ENCODE peak calls at places on chromosomes 3 and 15, in five cellular contexts. M is dorsolateral prefrontal cortex, A is astrocyte of the cerebellum, U is esophagus muscularis mucosa, F is B cell. X is an unnamed sample.
A peak's percentile ranks its signal among the peaks of the same experiment; 100 is the strongest.

GRCh38 chr3:155560594-155560993 is 184.3 kb downstream of the PLCH1 start:
- DNase-seq in M (no peak), A (no peak), U (no peak), F (no peak), X (no peak)

GRCh38 chr3:117628896-117629295 is 919.3 kb downstream of the TUSC7 start:
- DNase-seq in M (no peak), A (peak; percentile 85), U (no peak), F (no peak), X (no peak)

GRCh38 chr15:65731926-65732325 is 60.2 kb downstream of the DENND4A start:
- DNase-seq in M (no peak), A (no peak), U (no peak), F (no peak), X (no peak)

GRCh38 chr3:113496924-113497323 is 18.0 kb downstream of the SPICE1 start:
- DNase-seq in M (no peak), A (peak; percentile 27), U (no peak), F (no peak), X (no peak)

GRCh38 chr3:32310336-32310735 is 71.9 kb downstream of the CMTM8 start:
- DNase-seq in M (no peak), A (no peak), U (no peak), F (no peak), X (no peak)

GRCh38 chr3:63762180-63762579 is 56.9 kb upstream of the C3orf49 start:
- DNase-seq in M (no peak), A (no peak), U (no peak), F (no peak), X (no peak)

GRCh38 chr15:76057332-76058000 is 2.3 kb upstream of the TMEM266 start:
- DNase-seq in M (no peak), A (no peak), U (no peak), F (peak; percentile 48), X (no peak)

GRCh38 chr15:75225951-75226732 is 24.5 kb downstream of the C15orf39 start:
- DNase-seq in M (no peak), A (no peak), U (no peak), F (no peak), X (no peak)

GRCh38 chr15:38600241-38600640 is 35.6 kb upstream of the RASGRP1 start:
- DNase-seq in M (no peak), A (no peak), U (no peak), F (no peak), X (no peak)

GRCh38 chr3:112470791-112471190 is 28.5 kb downstream of the BTLA start:
- DNase-seq in M (no peak), A (peak; percentile 49), U (no peak), F (no peak), X (no peak)

GRCh38 chr15:29018406-29018805 is 132.6 kb downstream of the APBA2 start:
- DNase-seq in M (no peak), A (no peak), U (no peak), F (no peak), X (no peak)

GRCh38 chr3:129576514-129577345 is 29.7 kb downstream of the PLXND1 start:
- DNase-seq in M (no peak), A (no peak), U (no peak), F (peak; percentile 92), X (no peak)

GRCh38 chr3:127844326-127844942 is 22.1 kb upstream of the MGLL start:
- DNase-seq in M (no peak), A (no peak), U (no peak), F (no peak), X (no peak)

GRCh38 chr15:80568298-80568697 is 126.8 kb upstream of the ABHD17C start:
- DNase-seq in M (no peak), A (peak; percentile 56), U (no peak), F (no peak), X (no peak)

GRCh38 chr3:24370352-24370751 is 124.3 kb downstream of the THRB start:
- DNase-seq in M (no peak), A (no peak), U (no peak), F (no peak), X (no peak)

GRCh38 chr15:48520376-48521155 is 124.9 kb downstream of the FBN1 start:
- DNase-seq in M (no peak), A (no peak), U (no peak), F (no peak), X (no peak)

GRCh38 chr3:153038779-153039178 is 123.2 kb upstream of the RAP2B start:
- DNase-seq in M (no peak), A (no peak), U (peak; percentile 83), F (no peak), X (no peak)

GRCh38 chr3:12750658-12751071 is 8.4 kb downstream of the TMEM40 start:
- DNase-seq in M (no peak), A (peak; percentile 88), U (no peak), F (no peak), X (no peak)

GRCh38 chr3:187919018-187919417 is 173.8 kb upstream of the BCL6 start:
- DNase-seq in M (no peak), A (no peak), U (no peak), F (peak; percentile 74), X (no peak)

GRCh38 chr3:131840151-131840797 is 194.5 kb downstream of the CPNE4 start:
- DNase-seq in M (no peak), A (no peak), U (no peak), F (no peak), X (no peak)

GRCh38 chr3:188904670-188905069 is 267.1 kb upstream of the TPRG1 start:
- DNase-seq in M (no peak), A (no peak), U (no peak), F (no peak), X (no peak)

GRCh38 chr3:111591555-111591954 is 3.6 kb downstream of the ZBED2 start:
- DNase-seq in M (no peak), A (no peak), U (peak; percentile 80), F (no peak), X (no peak)

GRCh38 chr3:24812116-24812515 is 317.5 kb upstream of the THRB start:
- DNase-seq in M (no peak), A (no peak), U (no peak), F (no peak), X (no peak)

GRCh38 chr3:170907519-170908234 is 760 bp downstream of the EIF5A2 start:
- DNase-seq in M (no peak), A (no peak), U (no peak), F (no peak), X (no peak)

GRCh38 chr3:146845361-146845760 is 240.2 kb upstream of the PLSCR5 start:
- DNase-seq in M (no peak), A (no peak), U (no peak), F (no peak), X (no peak)
- TF ChIP-seq CTCF in M (no peak), A (no peak), U (no peak), F (no peak), X (no peak)

DNA sequence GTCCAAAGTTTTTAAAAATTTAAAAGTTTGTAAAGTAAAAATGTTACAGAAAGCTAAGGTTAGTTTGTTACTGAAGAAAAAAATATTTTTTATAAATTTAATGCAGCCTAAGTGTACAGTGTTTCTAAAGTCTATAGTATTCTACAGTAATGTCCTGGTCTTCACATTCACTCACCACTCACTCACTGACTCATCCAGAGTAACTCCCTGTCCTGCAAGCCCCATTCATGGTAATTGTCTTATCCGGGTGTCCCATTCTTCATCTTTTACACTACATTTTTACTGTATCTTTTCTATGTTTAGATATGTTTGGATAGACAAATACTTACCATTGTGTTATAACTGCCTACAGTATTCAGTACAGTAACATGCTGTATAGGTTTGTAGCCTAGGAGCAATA is 36.7 kb upstream of the ATP10A start:
- DNase-seq in M (no peak), A (no peak), U (no peak), F (no peak), X (no peak)
- TF ChIP-seq CTCF in M (no peak), A (no peak), U (no peak), F (no peak), X (no peak)

GRCh38 chr3:8911781-8912180 is 51.5 kb downstream of the RAD18 start:
- DNase-seq in M (no peak), A (no peak), U (no peak), F (no peak), X (no peak)
- TF ChIP-seq CTCF in M (no peak), A (no peak), U (no peak), F (no peak), X (no peak)

DNA sequence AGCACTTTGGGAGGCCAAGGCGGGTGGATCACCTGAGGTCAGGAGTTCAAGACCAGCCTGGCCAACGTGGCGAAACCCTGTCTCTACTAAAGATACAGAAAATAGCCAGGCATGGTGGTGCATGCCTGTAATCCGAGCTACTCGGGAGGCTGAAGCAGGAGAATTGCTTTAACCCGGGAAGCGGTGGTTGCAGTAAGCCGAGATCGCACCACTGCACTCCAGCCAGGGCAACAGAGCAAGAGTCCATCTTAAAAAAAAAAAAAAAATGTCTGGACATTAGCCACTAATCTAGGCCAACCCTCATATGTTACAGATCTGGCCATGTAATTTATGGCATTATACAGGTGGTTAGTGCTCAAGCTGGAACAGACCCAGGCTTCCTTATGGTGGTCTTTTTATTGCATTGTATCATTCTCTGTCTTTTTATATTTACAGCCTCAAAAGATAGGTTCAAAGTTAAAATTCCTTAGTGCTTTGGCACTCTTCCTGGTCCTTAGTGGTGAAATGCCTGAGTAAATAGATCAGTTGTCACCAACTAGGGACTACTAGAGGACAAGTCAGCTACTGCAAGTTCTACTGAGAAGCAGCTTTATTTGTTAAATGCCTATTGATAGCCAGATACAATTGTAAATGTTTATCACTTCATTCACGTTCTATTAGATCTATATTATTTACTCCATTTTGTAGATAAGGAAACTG is 16.0 kb downstream of the STARD9 start:
- DNase-seq in M (no peak), A (peak; percentile 49), U (no peak), F (no peak), X (no peak)
- TF ChIP-seq CTCF in M (peak; percentile 56), A (peak; percentile 36), U (peak; percentile 44), F (peak; percentile 23), X (no peak)

GRCh38 chr3:186189492-186189891 is 80.6 kb upstream of the ETV5 start:
- DNase-seq in M (no peak), A (no peak), U (no peak), F (no peak), X (no peak)
- TF ChIP-seq CTCF in M (no peak), A (no peak), U (no peak), F (no peak), X (no peak)

GRCh38 chr15:78795043-78795442 is 16.2 kb downstream of the ADAMTS7 start:
- DNase-seq in M (no peak), A (no peak), U (no peak), F (no peak), X (no peak)

GRCh38 chr15:78790027-78790426 is 21.2 kb downstream of the ADAMTS7 start:
- DNase-seq in M (no peak), A (no peak), U (no peak), F (no peak), X (no peak)

GRCh38 chr15:78788261-78788660 is 23.0 kb downstream of the ADAMTS7 start:
- DNase-seq in M (no peak), A (no peak), U (no peak), F (no peak), X (no peak)

GRCh38 chr15:78789615-78790014 is 21.6 kb downstream of the ADAMTS7 start:
- DNase-seq in M (no peak), A (no peak), U (no peak), F (no peak), X (no peak)

DNA sequence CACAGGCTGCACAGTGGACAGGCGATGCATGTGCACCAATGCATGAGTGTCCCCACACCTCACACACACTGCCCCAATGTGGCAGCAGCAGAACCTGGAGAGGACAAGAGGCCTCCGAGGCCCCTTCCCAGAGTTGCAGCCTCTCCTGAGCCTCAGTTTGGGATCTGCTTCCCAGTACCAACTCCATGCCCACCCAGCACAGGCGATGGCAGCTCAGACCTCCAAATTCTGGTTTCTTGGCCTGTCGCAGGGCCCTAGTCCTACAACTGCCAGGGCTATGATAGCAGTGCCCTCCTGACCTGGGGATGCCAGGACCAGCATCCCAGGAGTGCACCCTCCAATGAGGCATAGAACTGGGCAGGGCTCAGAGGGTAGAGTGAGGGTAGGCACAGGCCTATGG is 19.9 kb downstream of the ADAMTS7 start:
- DNase-seq in M (no peak), A (no peak), U (no peak), F (no peak), X (no peak)
- TF ChIP-seq CTCF in M (no peak), A (no peak), U (no peak), F (no peak), X (no peak)

X was measured in omental fat pad.